ENCODE peak calls at places on chromosomes 2 and 18, in eight cellular contexts. R is colonic mucosa; C is Calu3; V is CD4-positive, alpha-beta T cell; G is mucosa of descending colon; A is AG04450; X is MCF 10A; S is bronchial epithelial cell. J is an unnamed sample.

GRCh38 chr2:240376739-240377138 is 58.7 kb upstream of the GPC1 start:
- DNase-seq in R (no peak), C (no peak), V (no peak), G (no peak), A (no peak), X (no peak), S (no peak), J (no peak)

GRCh38 chr2:180901331-180901730 is 79.1 kb upstream of the UBE2E3 start:
- DNase-seq in R (no peak), C (no peak), V (no peak), G (no peak), A (no peak), X (no peak), S (no peak), J (no peak)

GRCh38 chr2:155733091-155733870 is 599.2 kb downstream of the NR4A2 start:
- DNase-seq in R (no peak), C (no peak), V (no peak), G (no peak), A (no peak), X (peak; percentile 2), S (peak; percentile 4), J (no peak)

GRCh38 chr2:119629323-119629825 is 49.6 kb upstream of the TMEM177 start:
- DNase-seq in R (no peak), C (no peak), V (no peak), G (no peak), A (no peak), X (no peak), S (no peak), J (no peak)

GRCh38 chr2:9781252-9781651 is 62.0 kb upstream of the TAF1B start:
- DNase-seq in R (no peak), C (no peak), V (no peak), G (no peak), A (no peak), X (peak; percentile 98), S (peak; percentile 96), J (no peak)

GRCh38 chr2:49973917-49974368 is 819.6 kb upstream of the FSHR start:
- DNase-seq in R (peak; percentile 22), C (no peak), V (peak; percentile 25), G (peak; percentile 24), A (no peak), X (no peak), S (peak; percentile 24), J (no peak)

GRCh38 chr2:64825831-64826496 is 163.2 kb upstream of the SLC1A4 start:
- DNase-seq in R (no peak), C (no peak), V (no peak), G (no peak), A (no peak), X (no peak), S (no peak), J (no peak)

GRCh38 chr2:122851972-122852531 is 1096.6 kb downstream of the TSN start:
- DNase-seq in R (no peak), C (no peak), V (no peak), G (no peak), A (no peak), X (no peak), S (no peak), J (no peak)

GRCh38 chr2:46439582-46439981 is 39.8 kb upstream of the TMEM247 start:
- DNase-seq in R (no peak), C (no peak), V (no peak), G (no peak), A (no peak), X (no peak), S (no peak), J (no peak)

GRCh38 chr2:206832886-206833285 is 67.5 kb downstream of the FASTKD2 start:
- DNase-seq in R (no peak), C (no peak), V (no peak), G (no peak), A (no peak), X (no peak), S (no peak), J (no peak)

GRCh38 chr18:30016179-30016578 is 1026.4 kb downstream of the DSC3 start:
- DNase-seq in R (no peak), C (no peak), V (no peak), G (no peak), A (no peak), X (peak; percentile 5), S (peak; percentile 27), J (no peak)

GRCh38 chr2:218244665-218245064 is 16.1 kb upstream of the GPBAR1 start:
- DNase-seq in R (no peak), C (no peak), V (no peak), G (no peak), A (no peak), X (no peak), S (no peak), J (no peak)

GRCh38 chr18:23733895-23734294 is 44.6 kb downstream of the LAMA3 start:
- DNase-seq in R (no peak), C (no peak), V (no peak), G (no peak), A (no peak), X (no peak), S (no peak), J (no peak)

GRCh38 chr18:76465630-76466409 is 29.2 kb downstream of the ZNF516 start:
- DNase-seq in R (no peak), C (no peak), V (no peak), G (no peak), A (no peak), X (no peak), S (no peak), J (no peak)

GRCh38 chr2:197416268-197416667 is 18.6 kb downstream of the SF3B1 start:
- DNase-seq in R (no peak), C (no peak), V (no peak), G (no peak), A (no peak), X (no peak), S (no peak), J (no peak)

GRCh38 chr18:44342167-44342566 is 338.5 kb upstream of the SETBP1 start:
- DNase-seq in R (no peak), C (no peak), V (no peak), G (no peak), A (no peak), X (peak; percentile 56), S (no peak), J (no peak)

GRCh38 chr2:43478423-43479086 is 117.3 kb downstream of the THADA start:
- DNase-seq in R (no peak), C (no peak), V (no peak), G (no peak), A (no peak), X (no peak), S (peak; percentile 96), J (no peak)

GRCh38 chr18:25038261-25038660 is 313.7 kb downstream of the ZNF521 start:
- DNase-seq in R (no peak), C (no peak), V (no peak), G (no peak), A (no peak), X (no peak), S (no peak), J (no peak)

GRCh38 chr2:118134650-118135049 is 46.4 kb downstream of the INSIG2 start:
- DNase-seq in R (no peak), C (no peak), V (no peak), G (no peak), A (no peak), X (no peak), S (no peak), J (no peak)

GRCh38 chr2:29430382-29431112 is 315.3 kb downstream of the CLIP4 start:
- DNase-seq in R (no peak), C (no peak), V (no peak), G (no peak), A (no peak), X (no peak), S (no peak), J (no peak)

DNA sequence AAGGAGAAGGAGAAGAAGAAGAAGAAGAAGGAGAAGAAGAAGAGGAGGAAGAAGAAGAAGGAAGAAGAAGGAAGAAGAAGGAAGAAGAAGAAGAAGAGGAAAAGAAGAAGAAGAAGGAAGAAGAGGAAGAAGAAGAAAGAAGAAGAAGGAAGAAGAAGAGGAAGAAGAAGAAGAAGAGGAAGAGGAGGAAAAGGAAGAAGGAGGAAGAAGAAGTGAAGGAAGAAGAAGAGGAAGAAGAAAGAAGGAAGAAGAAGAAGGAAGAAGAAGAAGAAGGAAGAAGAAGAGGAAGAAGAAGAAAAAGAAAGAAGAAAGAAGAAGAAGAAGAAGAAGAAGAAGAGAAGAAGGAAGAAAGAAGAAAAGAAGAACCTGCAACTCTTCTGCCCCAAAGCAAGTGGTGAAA is 942.0 kb downstream of the DPP10 start:
- DNase-seq in R (no peak), C (no peak), V (no peak), G (no peak), A (no peak), X (no peak), S (no peak), J (no peak)
- TF ChIP-seq CTCF in R (no peak), C (no peak), V (no peak), G (no peak), A (no peak), X (no peak), S (no peak), J (no peak)

GRCh38 chr18:3297025-3297984 is 35.4 kb downstream of the MYL12B start:
- DNase-seq in R (peak; percentile 97), C (peak; percentile 94), V (peak; percentile 93), G (peak; percentile 93), A (peak; percentile 66), X (peak; percentile 97), S (peak; percentile 92), J (no peak)
- TF ChIP-seq CTCF in R (peak; percentile 49), C (peak; percentile 50), V (peak; percentile 80), G (peak; percentile 41), A (peak; percentile 29), X (peak; percentile 36), S (peak; percentile 73), J (peak; percentile 64)

GRCh38 chr18:49949991-49950395 is 136.7 kb upstream of the ACAA2 start:
- DNase-seq in R (no peak), C (no peak), V (no peak), G (no peak), A (no peak), X (no peak), S (no peak), J (no peak)

GRCh38 chr18:49948975-49949374 is 135.6 kb upstream of the ACAA2 start:
- DNase-seq in R (no peak), C (no peak), V (no peak), G (no peak), A (no peak), X (no peak), S (no peak), J (no peak)

DNA sequence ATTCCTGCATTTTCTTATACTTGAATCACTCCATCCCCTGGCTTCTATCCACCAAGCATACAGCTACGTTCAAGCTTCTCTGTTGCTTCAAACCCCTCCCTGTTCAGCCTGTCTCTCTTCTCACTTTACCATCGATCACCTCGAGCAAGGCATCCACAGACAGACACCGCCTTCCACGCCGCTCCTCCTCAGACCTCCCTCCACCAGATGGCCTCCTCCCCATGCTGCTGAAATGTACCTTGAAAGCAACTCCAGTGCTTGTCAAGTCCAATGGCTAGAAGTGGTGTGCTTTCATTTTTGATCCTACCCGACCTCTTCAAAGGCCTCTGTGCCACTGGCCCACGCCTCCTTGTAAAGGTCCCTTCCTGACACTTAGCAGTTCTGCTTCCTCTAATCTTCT is 131.3 kb upstream of the ACAA2 start:
- DNase-seq in R (no peak), C (peak; percentile 22), V (no peak), G (no peak), A (no peak), X (no peak), S (no peak), J (no peak)
- TF ChIP-seq CTCF in R (no peak), C (no peak), V (no peak), G (no peak), A (no peak), X (no peak), S (no peak), J (peak; percentile 2)

GRCh38 chr2:227748079-227748478 is 2.4 kb downstream of the SCYGR8 start:
- DNase-seq in R (peak; percentile 41), C (no peak), V (no peak), G (peak; percentile 50), A (no peak), X (peak; percentile 33), S (peak; percentile 8), J (no peak)

GRCh38 chr2:227745594-227745993 is at the start of gene SCYGR8:
- DNase-seq in R (no peak), C (no peak), V (no peak), G (no peak), A (no peak), X (no peak), S (no peak), J (no peak)
- TF ChIP-seq CTCF in R (no peak), C (no peak), V (no peak), G (no peak), A (no peak), X (no peak), S (no peak), J (no peak)